ENCODE peak calls at places on chromosomes 11 and 22, in four cellular contexts. P is osteocyte; Y is activated T-cell treated with anti-CD3 and anti-CD28 coated beads, Interleukin-2, amount 50 U/mL, for 1 hour; G is lower lobe of right lung. S is an unnamed sample.

GRCh38 chr22:33438273-33438672 is 380.1 kb upstream of the SYN3 start:
- DNase-seq in P (no peak), Y (no peak), G (no peak), S (peak)

GRCh38 chr11:96464695-96465307 is 75.0 kb downstream of the JRKL start:
- DNase-seq in P (no peak), Y (no peak), G (no peak), S (peak)

GRCh38 chr11:126416542-126417090 is 61.1 kb downstream of the ST3GAL4 start:
- DNase-seq in P (no peak), Y (peak), G (peak), S (no peak)

GRCh38 chr22:32861330-32861729 is 59.8 kb downstream of the TIMP3 start:
- DNase-seq in P (no peak), Y (no peak), G (no peak), S (no peak)

GRCh38 chr11:47185305-47186075 is 744 bp downstream of the PACSIN3 start:
- DNase-seq in P (peak), Y (no peak), G (peak), S (no peak)

GRCh38 chr22:22058649-22059475 is 76.3 kb upstream of the TOP3B start:
- DNase-seq in P (no peak), Y (no peak), G (no peak), S (no peak)

GRCh38 chr11:77379917-77380316 is 78.4 kb upstream of the GDPD4 start:
- DNase-seq in P (no peak), Y (no peak), G (no peak), S (no peak)

GRCh38 chr11:58503361-58503856 is 4.5 kb downstream of the OR5B21 start:
- DNase-seq in P (no peak), Y (no peak), G (no peak), S (no peak)

GRCh38 chr22:19723990-19724827 is 870 bp downstream of the GP1BB start:
- DNase-seq in P (no peak), Y (peak), G (no peak), S (no peak)

S was measured in NCI-H1694 treated with DMSO at 0.1 percent for 48 hours.